ENCODE peak calls at places on chromosome 19, in nine cellular contexts. One of them, this sample, is unnamed.

GRCh38 chr19:16015805-16016173 is 60.5 kb upstream of the TPM4 start:
- DNase-seq in nephron progenitor cell: no peak
- DNase-seq in glutamatergic neuron: no peak
- DNase-seq in HFF-Myc: no peak
- DNase-seq in NB4: no peak
- DNase-seq in tibial nerve: no peak
- DNase-seq in lower lobe of right lung: no peak
- DNase-seq in endodermal cell: no peak
- DNase-seq in dorsolateral prefrontal cortex: peak; percentile 22
- DNase-seq in this sample: no peak

GRCh38 chr19:31166206-31166605 is 183.0 kb downstream of the TSHZ3 start:
- DNase-seq in nephron progenitor cell: no peak
- DNase-seq in glutamatergic neuron: no peak
- DNase-seq in HFF-Myc: no peak
- DNase-seq in NB4: no peak
- DNase-seq in tibial nerve: no peak
- DNase-seq in lower lobe of right lung: no peak
- DNase-seq in endodermal cell: peak; percentile 19
- DNase-seq in dorsolateral prefrontal cortex: no peak
- DNase-seq in this sample: no peak

GRCh38 chr19:18226956-18227780 is 930 bp upstream of the PDE4C start:
- DNase-seq in nephron progenitor cell: no peak
- DNase-seq in glutamatergic neuron: no peak
- DNase-seq in HFF-Myc: no peak
- DNase-seq in NB4: no peak
- DNase-seq in tibial nerve: no peak
- DNase-seq in lower lobe of right lung: no peak
- DNase-seq in endodermal cell: no peak
- DNase-seq in dorsolateral prefrontal cortex: no peak
- DNase-seq in this sample: no peak

GRCh38 chr19:43767316-43767715 is 12.6 kb upstream of the SMG9 start:
- DNase-seq in nephron progenitor cell: no peak
- DNase-seq in glutamatergic neuron: no peak
- DNase-seq in HFF-Myc: no peak
- DNase-seq in NB4: no peak
- DNase-seq in tibial nerve: no peak
- DNase-seq in lower lobe of right lung: no peak
- DNase-seq in endodermal cell: no peak
- DNase-seq in dorsolateral prefrontal cortex: no peak
- DNase-seq in this sample: no peak

GRCh38 chr19:7701654-7702457 is at the start of gene FCER2:
- DNase-seq in nephron progenitor cell: no peak
- DNase-seq in glutamatergic neuron: no peak
- DNase-seq in HFF-Myc: no peak
- DNase-seq in NB4: peak; percentile 64
- DNase-seq in tibial nerve: no peak
- DNase-seq in lower lobe of right lung: no peak
- DNase-seq in endodermal cell: no peak
- DNase-seq in dorsolateral prefrontal cortex: no peak
- DNase-seq in this sample: no peak

GRCh38 chr19:58569943-58570670 is 3.0 kb downstream of the MZF1 start:
- DNase-seq in nephron progenitor cell: no peak
- DNase-seq in glutamatergic neuron: no peak
- DNase-seq in HFF-Myc: no peak
- DNase-seq in NB4: peak; percentile 79
- DNase-seq in tibial nerve: peak; percentile 8
- DNase-seq in lower lobe of right lung: no peak
- DNase-seq in endodermal cell: no peak
- DNase-seq in dorsolateral prefrontal cortex: peak; percentile 18
- DNase-seq in this sample: no peak

GRCh38 chr19:16588089-16588823 is 16.0 kb upstream of the SLC35E1 start:
- DNase-seq in nephron progenitor cell: no peak
- DNase-seq in glutamatergic neuron: no peak
- DNase-seq in HFF-Myc: no peak
- DNase-seq in NB4: peak; percentile 90
- DNase-seq in tibial nerve: no peak
- DNase-seq in lower lobe of right lung: no peak
- DNase-seq in endodermal cell: no peak
- DNase-seq in dorsolateral prefrontal cortex: no peak
- DNase-seq in this sample: no peak

GRCh38 chr19:21851596-21852345 is 15.8 kb upstream of the ZNF43 start:
- DNase-seq in nephron progenitor cell: peak; percentile 86
- DNase-seq in glutamatergic neuron: peak; percentile 95
- DNase-seq in HFF-Myc: peak; percentile 86
- DNase-seq in NB4: peak; percentile 98
- DNase-seq in tibial nerve: peak; percentile 90
- DNase-seq in lower lobe of right lung: peak; percentile 94
- DNase-seq in endodermal cell: peak; percentile 98
- DNase-seq in dorsolateral prefrontal cortex: peak; percentile 97
- DNase-seq in this sample: peak; percentile 89

GRCh38 chr19:38277969-38278680 is 13.8 kb downstream of the SPINT2 start:
- DNase-seq in nephron progenitor cell: no peak
- DNase-seq in glutamatergic neuron: no peak
- DNase-seq in HFF-Myc: no peak
- DNase-seq in NB4: no peak
- DNase-seq in tibial nerve: no peak
- DNase-seq in lower lobe of right lung: peak; percentile 62
- DNase-seq in endodermal cell: no peak
- DNase-seq in dorsolateral prefrontal cortex: no peak
- DNase-seq in this sample: no peak

GRCh38 chr19:2575734-2576481 is 100.0 kb downstream of the GADD45B start:
- DNase-seq in nephron progenitor cell: peak; percentile 41
- DNase-seq in glutamatergic neuron: no peak
- DNase-seq in HFF-Myc: no peak
- DNase-seq in NB4: no peak
- DNase-seq in tibial nerve: peak; percentile 85
- DNase-seq in lower lobe of right lung: no peak
- DNase-seq in endodermal cell: peak; percentile 50
- DNase-seq in dorsolateral prefrontal cortex: no peak
- DNase-seq in this sample: no peak

GRCh38 chr19:39341720-39342604 is at the start of gene SAMD4B:
- DNase-seq in nephron progenitor cell: peak; percentile 99
- DNase-seq in glutamatergic neuron: peak; percentile 99
- DNase-seq in HFF-Myc: peak; percentile 83
- DNase-seq in NB4: peak; percentile 96
- DNase-seq in tibial nerve: peak; percentile 98
- DNase-seq in lower lobe of right lung: peak; percentile 100
- DNase-seq in endodermal cell: peak; percentile 100
- DNase-seq in dorsolateral prefrontal cortex: peak; percentile 97
- DNase-seq in this sample: peak; percentile 83

GRCh38 chr19:39342647-39343305 is 555 bp downstream of the SAMD4B start:
- DNase-seq in nephron progenitor cell: no peak
- DNase-seq in glutamatergic neuron: peak; percentile 30
- DNase-seq in HFF-Myc: no peak
- DNase-seq in NB4: no peak
- DNase-seq in tibial nerve: no peak
- DNase-seq in lower lobe of right lung: peak; percentile 61
- DNase-seq in endodermal cell: no peak
- DNase-seq in dorsolateral prefrontal cortex: no peak
- DNase-seq in this sample: no peak

GRCh38 chr19:39339636-39340035 is 2.6 kb upstream of the SAMD4B start:
- DNase-seq in nephron progenitor cell: no peak
- DNase-seq in glutamatergic neuron: no peak
- DNase-seq in HFF-Myc: no peak
- DNase-seq in NB4: no peak
- DNase-seq in tibial nerve: no peak
- DNase-seq in lower lobe of right lung: no peak
- DNase-seq in endodermal cell: no peak
- DNase-seq in dorsolateral prefrontal cortex: no peak
- DNase-seq in this sample: no peak

GRCh38 chr19:39345956-39346355 is 3.7 kb downstream of the SAMD4B start:
- DNase-seq in nephron progenitor cell: no peak
- DNase-seq in glutamatergic neuron: no peak
- DNase-seq in HFF-Myc: no peak
- DNase-seq in NB4: no peak
- DNase-seq in tibial nerve: no peak
- DNase-seq in lower lobe of right lung: no peak
- DNase-seq in endodermal cell: no peak
- DNase-seq in dorsolateral prefrontal cortex: no peak
- DNase-seq in this sample: no peak

DNA sequence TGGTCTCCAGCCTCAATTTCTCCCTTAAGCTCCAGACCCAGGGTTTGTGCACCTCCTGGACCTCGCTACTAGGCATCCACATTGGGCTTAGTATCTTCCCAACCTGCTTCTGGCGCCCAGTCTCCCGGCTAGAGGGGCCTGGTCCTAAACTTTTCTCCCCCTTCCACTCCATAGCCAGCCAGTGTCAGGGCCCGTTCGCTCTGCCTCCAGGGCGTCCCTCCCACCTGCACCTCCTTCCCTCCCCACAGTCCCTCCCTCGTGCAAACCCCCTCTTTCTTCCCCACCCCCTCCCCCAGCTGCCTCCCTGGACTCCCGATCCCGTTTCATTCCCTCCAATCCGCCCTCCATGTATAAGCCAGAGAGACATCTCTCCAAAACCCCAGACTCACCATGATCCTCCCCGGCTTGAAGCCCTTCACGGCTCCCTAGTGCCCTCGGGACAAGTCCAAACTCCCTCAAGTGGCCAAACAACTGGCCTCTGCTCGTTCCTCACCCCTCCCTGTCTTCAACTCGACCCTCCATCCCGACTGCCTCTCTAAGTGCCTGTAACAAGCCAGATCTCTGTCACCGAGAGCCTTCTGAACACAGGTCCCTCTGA is 1.0 kb upstream of the SAMD4B start:
- DNase-seq in nephron progenitor cell: peak; percentile 49
- DNase-seq in glutamatergic neuron: peak; percentile 27
- DNase-seq in HFF-Myc: no peak
- DNase-seq in NB4: peak; percentile 44
- DNase-seq in tibial nerve: no peak
- DNase-seq in lower lobe of right lung: peak; percentile 59
- DNase-seq in endodermal cell: peak; percentile 80
- DNase-seq in dorsolateral prefrontal cortex: no peak
- DNase-seq in this sample: no peak
- TF ChIP-seq CTCF in nephron progenitor cell: no peak
- TF ChIP-seq CTCF in glutamatergic neuron: no peak
- TF ChIP-seq CTCF in HFF-Myc: no peak
- TF ChIP-seq CTCF in NB4: no peak
- TF ChIP-seq CTCF in tibial nerve: no peak
- TF ChIP-seq CTCF in lower lobe of right lung: no peak
- TF ChIP-seq CTCF in endodermal cell: no peak
- TF ChIP-seq CTCF in dorsolateral prefrontal cortex: no peak
- TF ChIP-seq CTCF in this sample: no peak

GRCh38 chr19:13241321-13242104 is 91.3 kb downstream of the IER2 start:
- DNase-seq in nephron progenitor cell: no peak
- DNase-seq in glutamatergic neuron: no peak
- DNase-seq in HFF-Myc: no peak
- DNase-seq in NB4: peak; percentile 43
- DNase-seq in tibial nerve: no peak
- DNase-seq in lower lobe of right lung: no peak
- DNase-seq in endodermal cell: peak; percentile 63
- DNase-seq in dorsolateral prefrontal cortex: no peak
- DNase-seq in this sample: no peak
- TF ChIP-seq CTCF in nephron progenitor cell: no peak
- TF ChIP-seq CTCF in glutamatergic neuron: no peak
- TF ChIP-seq CTCF in HFF-Myc: no peak
- TF ChIP-seq CTCF in NB4: peak; percentile 40
- TF ChIP-seq CTCF in tibial nerve: no peak
- TF ChIP-seq CTCF in lower lobe of right lung: no peak
- TF ChIP-seq CTCF in endodermal cell: peak; percentile 51
- TF ChIP-seq CTCF in dorsolateral prefrontal cortex: no peak
- TF ChIP-seq CTCF in this sample: peak; percentile 8

GRCh38 chr19:29120471-29120870 is 92.5 kb downstream of the UQCRFS1 start:
- DNase-seq in nephron progenitor cell: no peak
- DNase-seq in glutamatergic neuron: peak; percentile 75
- DNase-seq in HFF-Myc: no peak
- DNase-seq in NB4: no peak
- DNase-seq in tibial nerve: no peak
- DNase-seq in lower lobe of right lung: no peak
- DNase-seq in endodermal cell: no peak
- DNase-seq in dorsolateral prefrontal cortex: no peak
- DNase-seq in this sample: no peak

GRCh38 chr19:29119582-29119981 is 93.4 kb downstream of the UQCRFS1 start:
- DNase-seq in nephron progenitor cell: peak; percentile 38
- DNase-seq in glutamatergic neuron: peak; percentile 44
- DNase-seq in HFF-Myc: no peak
- DNase-seq in NB4: peak; percentile 3
- DNase-seq in tibial nerve: no peak
- DNase-seq in lower lobe of right lung: no peak
- DNase-seq in endodermal cell: peak; percentile 80
- DNase-seq in dorsolateral prefrontal cortex: no peak
- DNase-seq in this sample: no peak

GRCh38 chr19:29118384-29118783 is 94.6 kb downstream of the UQCRFS1 start:
- DNase-seq in nephron progenitor cell: no peak
- DNase-seq in glutamatergic neuron: no peak
- DNase-seq in HFF-Myc: no peak
- DNase-seq in NB4: no peak
- DNase-seq in tibial nerve: no peak
- DNase-seq in lower lobe of right lung: no peak
- DNase-seq in endodermal cell: no peak
- DNase-seq in dorsolateral prefrontal cortex: no peak
- DNase-seq in this sample: no peak

GRCh38 chr19:29122185-29122584 is 90.8 kb downstream of the UQCRFS1 start:
- DNase-seq in nephron progenitor cell: no peak
- DNase-seq in glutamatergic neuron: no peak
- DNase-seq in HFF-Myc: no peak
- DNase-seq in NB4: no peak
- DNase-seq in tibial nerve: no peak
- DNase-seq in lower lobe of right lung: no peak
- DNase-seq in endodermal cell: no peak
- DNase-seq in dorsolateral prefrontal cortex: no peak
- DNase-seq in this sample: no peak

GRCh38 chr19:29121684-29122083 is 91.3 kb downstream of the UQCRFS1 start:
- DNase-seq in nephron progenitor cell: peak; percentile 50
- DNase-seq in glutamatergic neuron: peak; percentile 67
- DNase-seq in HFF-Myc: no peak
- DNase-seq in NB4: peak; percentile 16
- DNase-seq in tibial nerve: no peak
- DNase-seq in lower lobe of right lung: no peak
- DNase-seq in endodermal cell: peak; percentile 88
- DNase-seq in dorsolateral prefrontal cortex: no peak
- DNase-seq in this sample: no peak
- TF ChIP-seq CTCF in nephron progenitor cell: peak; percentile 59
- TF ChIP-seq CTCF in glutamatergic neuron: peak; percentile 59
- TF ChIP-seq CTCF in HFF-Myc: no peak
- TF ChIP-seq CTCF in NB4: peak; percentile 49
- TF ChIP-seq CTCF in tibial nerve: no peak
- TF ChIP-seq CTCF in lower lobe of right lung: peak; percentile 33
- TF ChIP-seq CTCF in endodermal cell: peak; percentile 87
- TF ChIP-seq CTCF in dorsolateral prefrontal cortex: peak; percentile 34
- TF ChIP-seq CTCF in this sample: no peak

GRCh38 chr19:4057913-4058695 is 8.6 kb downstream of the ZBTB7A start:
- DNase-seq in nephron progenitor cell: no peak
- DNase-seq in glutamatergic neuron: peak; percentile 54
- DNase-seq in HFF-Myc: peak; percentile 68
- DNase-seq in NB4: peak; percentile 90
- DNase-seq in tibial nerve: peak; percentile 80
- DNase-seq in lower lobe of right lung: peak; percentile 92
- DNase-seq in endodermal cell: no peak
- DNase-seq in dorsolateral prefrontal cortex: no peak
- DNase-seq in this sample: no peak
- TF ChIP-seq CTCF in nephron progenitor cell: no peak
- TF ChIP-seq CTCF in glutamatergic neuron: no peak
- TF ChIP-seq CTCF in HFF-Myc: peak; percentile 16
- TF ChIP-seq CTCF in NB4: no peak
- TF ChIP-seq CTCF in tibial nerve: no peak
- TF ChIP-seq CTCF in lower lobe of right lung: peak; percentile 24
- TF ChIP-seq CTCF in endodermal cell: no peak
- TF ChIP-seq CTCF in dorsolateral prefrontal cortex: no peak
- TF ChIP-seq CTCF in this sample: no peak

GRCh38 chr19:14198384-14199376 is 7.3 kb downstream of the ADGRL1 start:
- DNase-seq in nephron progenitor cell: no peak
- DNase-seq in glutamatergic neuron: peak; percentile 32
- DNase-seq in HFF-Myc: no peak
- DNase-seq in NB4: peak; percentile 66
- DNase-seq in tibial nerve: no peak
- DNase-seq in lower lobe of right lung: no peak
- DNase-seq in endodermal cell: peak; percentile 60
- DNase-seq in dorsolateral prefrontal cortex: no peak
- DNase-seq in this sample: no peak
- TF ChIP-seq CTCF in nephron progenitor cell: no peak
- TF ChIP-seq CTCF in glutamatergic neuron: no peak
- TF ChIP-seq CTCF in HFF-Myc: peak; percentile 29
- TF ChIP-seq CTCF in NB4: peak; percentile 27
- TF ChIP-seq CTCF in tibial nerve: no peak
- TF ChIP-seq CTCF in lower lobe of right lung: no peak
- TF ChIP-seq CTCF in endodermal cell: peak; percentile 52
- TF ChIP-seq CTCF in dorsolateral prefrontal cortex: no peak
- TF ChIP-seq CTCF in this sample: peak; percentile 26

This sample was measured in D721Med.